ENCODE peak calls at places on chromosomes 11 and 22, in four cellular contexts. One of them, this sample, is unnamed.

GRCh38 chr11:64829536-64830251 is 14.8 kb downstream of the CDC42BPG start:
- DNase-seq in A172: no peak
- DNase-seq in GM18507: no peak
- DNase-seq in T-helper 2 cell: no peak
- DNase-seq in this sample: no peak

GRCh38 chr22:48576333-48577013 is 1251.2 kb downstream of the BRD1 start:
- DNase-seq in A172: no peak
- DNase-seq in GM18507: no peak
- DNase-seq in T-helper 2 cell: no peak
- DNase-seq in this sample: no peak

GRCh38 chr11:119266517-119267255 is 50.2 kb downstream of the MCAM start:
- DNase-seq in A172: no peak
- DNase-seq in GM18507: no peak
- DNase-seq in T-helper 2 cell: no peak
- DNase-seq in this sample: no peak

GRCh38 chr11:17528181-17528691 is 16.0 kb downstream of the USH1C start:
- DNase-seq in A172: peak
- DNase-seq in GM18507: peak
- DNase-seq in T-helper 2 cell: peak
- DNase-seq in this sample: no peak

GRCh38 chr11:117950999-117951961 is 22.1 kb upstream of the TMPRSS13 start:
- DNase-seq in A172: no peak
- DNase-seq in GM18507: no peak
- DNase-seq in T-helper 2 cell: no peak
- DNase-seq in this sample: no peak

GRCh38 chr11:47408598-47409439 is 429 bp downstream of the SLC39A13 start:
- DNase-seq in A172: peak
- DNase-seq in GM18507: no peak
- DNase-seq in T-helper 2 cell: no peak
- DNase-seq in this sample: no peak

GRCh38 chr11:67379061-67380058 is 6.0 kb upstream of the CLCF1 start:
- DNase-seq in A172: peak
- DNase-seq in GM18507: no peak
- DNase-seq in T-helper 2 cell: no peak
- DNase-seq in this sample: no peak

GRCh38 chr22:30305519-30305905 is 16.2 kb upstream of the CASTOR1 start:
- DNase-seq in A172: no peak
- DNase-seq in GM18507: no peak
- DNase-seq in T-helper 2 cell: peak
- DNase-seq in this sample: peak

GRCh38 chr22:29030618-29031235 is 30.9 kb downstream of the C22orf31 start:
- DNase-seq in A172: peak
- DNase-seq in GM18507: no peak
- DNase-seq in T-helper 2 cell: no peak
- DNase-seq in this sample: no peak

GRCh38 chr11:86116996-86117705 is 48.3 kb upstream of the PICALM start:
- DNase-seq in A172: peak
- DNase-seq in GM18507: no peak
- DNase-seq in T-helper 2 cell: no peak
- DNase-seq in this sample: no peak

GRCh38 chr22:37526376-37526775 is 7.2 kb upstream of the CARD10 start:
- DNase-seq in A172: peak
- DNase-seq in GM18507: no peak
- DNase-seq in T-helper 2 cell: no peak
- DNase-seq in this sample: no peak

GRCh38 chr22:44261164-44261860 is 51.4 kb downstream of the SHISAL1 start:
- DNase-seq in A172: no peak
- DNase-seq in GM18507: no peak
- DNase-seq in T-helper 2 cell: no peak
- DNase-seq in this sample: no peak

GRCh38 chr11:57376095-57376812 is 4.7 kb downstream of the PRG3 start:
- DNase-seq in A172: no peak
- DNase-seq in GM18507: no peak
- DNase-seq in T-helper 2 cell: no peak
- DNase-seq in this sample: no peak

GRCh38 chr22:30266445-30267381 is at the start of gene OSM:
- DNase-seq in A172: no peak
- DNase-seq in GM18507: no peak
- DNase-seq in T-helper 2 cell: peak
- DNase-seq in this sample: no peak

GRCh38 chr11:108223449-108224149 is 732 bp downstream of the ATM start:
- DNase-seq in A172: peak
- DNase-seq in GM18507: no peak
- DNase-seq in T-helper 2 cell: no peak
- DNase-seq in this sample: no peak

GRCh38 chr11:58832246-58832645 is 12.3 kb downstream of the GLYATL2 start:
- DNase-seq in A172: no peak
- DNase-seq in GM18507: no peak
- DNase-seq in T-helper 2 cell: no peak
- DNase-seq in this sample: no peak

GRCh38 chr22:22342697-22343602 is 98.4 kb downstream of the VPREB1 start:
- DNase-seq in A172: peak
- DNase-seq in GM18507: peak
- DNase-seq in T-helper 2 cell: peak
- DNase-seq in this sample: no peak

GRCh38 chr11:133579165-133580031 is 47.1 kb upstream of the OPCML start:
- DNase-seq in A172: no peak
- DNase-seq in GM18507: no peak
- DNase-seq in T-helper 2 cell: no peak
- DNase-seq in this sample: no peak

GRCh38 chr11:12845739-12846358 is 163.3 kb upstream of the RASSF10 start:
- DNase-seq in A172: peak
- DNase-seq in GM18507: no peak
- DNase-seq in T-helper 2 cell: no peak
- DNase-seq in this sample: no peak